ENCODE peak calls at places on chromosome 12, in four cellular contexts. X is PC-9, B is fibroblast of lung, T is hepatocyte. G is an unnamed sample.

GRCh38 chr12:1907652-1908611 is 10.5 kb downstream of the CACNA2D4 start:
- DNase-seq in X (no peak), B (no peak), T (peak; percentile 3), G (no peak)

GRCh38 chr12:75130811-75131210 is 78.8 kb downstream of the KCNC2 start:
- DNase-seq in X (no peak), B (no peak), T (no peak), G (no peak)

GRCh38 chr12:29693962-29694361 is 89.8 kb downstream of the TMTC1 start:
- DNase-seq in X (no peak), B (no peak), T (no peak), G (no peak)

GRCh38 chr12:9731797-9732196 is 1.1 kb downstream of the CLECL1 start:
- DNase-seq in X (no peak), B (no peak), T (no peak), G (no peak)

GRCh38 chr12:109797905-109798669 is 35.1 kb downstream of the TRPV4 start:
- DNase-seq in X (no peak), B (no peak), T (no peak), G (no peak)

GRCh38 chr12:43288666-43289065 is 263.3 kb downstream of the ADAMTS20 start:
- DNase-seq in X (no peak), B (no peak), T (no peak), G (no peak)

GRCh38 chr12:53236443-53237111 is 4.6 kb upstream of the RARG start:
- DNase-seq in X (no peak), B (no peak), T (no peak), G (no peak)

GRCh38 chr12:1518486-1518762 is 76.0 kb downstream of the FBXL14 start:
- DNase-seq in X (no peak), B (no peak), T (no peak), G (no peak)

GRCh38 chr12:111442301-111443045 is 36.8 kb downstream of the SH2B3 start:
- DNase-seq in X (no peak), B (no peak), T (no peak), G (no peak)

GRCh38 chr12:102326987-102327386 is 129.4 kb upstream of the PMCH start:
- DNase-seq in X (peak; percentile 40), B (no peak), T (no peak), G (no peak)

GRCh38 chr12:42162198-42162597 is 17.5 kb upstream of the GXYLT1 start:
- DNase-seq in X (no peak), B (no peak), T (peak; percentile 6), G (no peak)

GRCh38 chr12:81639196-81639595 is 120.0 kb downstream of the PPFIA2 start:
- DNase-seq in X (no peak), B (no peak), T (no peak), G (no peak)

GRCh38 chr12:105462841-105463240 is 132.3 kb downstream of the C12orf75 start:
- DNase-seq in X (no peak), B (no peak), T (no peak), G (no peak)

GRCh38 chr12:10052111-10052913 is 21.8 kb downstream of the CLEC9A start:
- DNase-seq in X (no peak), B (no peak), T (no peak), G (no peak)

GRCh38 chr12:34400423-34400881 is 378.2 kb downstream of the ALG10 start:
- DNase-seq in X (no peak), B (no peak), T (peak; percentile 2), G (no peak)

GRCh38 chr12:112852810-112853209 is 54.0 kb upstream of the OAS1 start:
- DNase-seq in X (no peak), B (no peak), T (no peak), G (no peak)

GRCh38 chr12:122988612-122989442 is 8.3 kb downstream of the ARL6IP4 start:
- DNase-seq in X (no peak), B (no peak), T (no peak), G (no peak)

GRCh38 chr12:116693259-116694227 is 44.3 kb downstream of the SPRING1 start:
- DNase-seq in X (no peak), B (no peak), T (peak; percentile 27), G (no peak)
- TF ChIP-seq EZH2 in X (no peak), B (peak; percentile 72), T (no peak), G (no peak)

GRCh38 chr12:91173139-91173538 is 9.5 kb downstream of the DCN start:
- DNase-seq in X (no peak), B (no peak), T (no peak), G (no peak)
- H3K4me3 ChIP-seq in X (no peak overlapping the region), B (no peak overlapping the region), T (no peak overlapping the region), G (no peak overlapping the region)

GRCh38 chr12:132735496-132735895 is 24.9 kb downstream of the PGAM5 start:
- DNase-seq in X (no peak), B (no peak), T (no peak), G (no peak)
- TF ChIP-seq EZH2 in X (no peak), B (no peak), T (no peak), G (no peak)

DNA sequence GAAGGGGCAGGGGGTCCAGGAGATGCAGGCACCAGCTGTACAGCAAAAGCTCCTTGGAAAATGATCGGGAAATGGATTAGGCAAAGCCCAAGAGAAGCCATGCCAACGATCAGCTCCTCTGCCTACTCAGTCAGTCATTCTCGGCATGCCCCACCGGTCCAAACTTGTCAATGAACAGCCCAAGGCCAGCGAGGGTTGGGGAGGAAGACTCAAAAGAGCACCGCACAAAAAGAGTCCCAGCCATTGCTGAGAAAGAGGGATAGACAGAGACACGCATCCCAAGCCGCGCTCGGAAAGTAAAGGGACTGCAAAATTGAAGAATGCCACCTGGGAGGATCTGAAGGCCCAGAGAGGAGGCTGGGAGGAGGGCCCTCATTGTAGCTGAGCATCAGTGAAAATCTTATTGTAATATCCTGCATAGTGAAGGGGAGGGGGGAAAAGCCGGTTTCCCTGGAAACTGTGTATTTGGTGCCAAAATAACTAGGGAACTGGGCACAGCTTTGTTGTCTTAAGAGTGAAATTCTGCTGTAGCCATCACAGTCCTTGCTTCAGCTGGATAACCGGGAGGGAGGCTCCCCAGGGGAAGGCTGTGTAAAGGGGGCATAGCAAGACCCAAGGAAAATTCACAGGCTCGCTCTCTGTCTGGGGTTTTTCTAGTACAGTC is 4.7 kb downstream of the KDM2B start:
- DNase-seq in X (no peak), B (no peak), T (no peak), G (no peak)
- H3K4me3 ChIP-seq in X (no peak overlapping the region), B (no peak overlapping the region), T (no peak overlapping the region), G (peak overlapping the region; percentile 95)

GRCh38 chr12:66188584-66189475 is at the start of gene IRAK3:
- DNase-seq in X (no peak), B (peak; percentile 72), T (peak; percentile 69), G (no peak)
- TF ChIP-seq EZH2 in X (no peak), B (no peak), T (no peak), G (no peak)